ENCODE peak calls at places on chromosomes 2 and 18, in seven cellular contexts. One of them, this sample, is unnamed.

GRCh38 chr2:63589148-63589972 is 597 bp downstream of the MDH1 start:
- DNase-seq in neuronal stem cell: no peak
- DNase-seq in H1: no peak
- DNase-seq in trophoblast cell: no peak
- DNase-seq in H9: no peak
- DNase-seq in IMR-90: no peak
- DNase-seq in mesenchymal stem cell: peak
- DNase-seq in this sample: peak

GRCh38 chr2:149559341-149560068 is 28.1 kb downstream of the MMADHC start:
- DNase-seq in H9: peak
- DNase-seq in neuronal stem cell: no peak
- DNase-seq in H1: no peak
- DNase-seq in IMR-90: no peak
- DNase-seq in trophoblast cell: no peak
- DNase-seq in mesenchymal stem cell: no peak
- DNase-seq in this sample: peak

GRCh38 chr2:20600756-20601325 is 50.1 kb downstream of the HS1BP3 start:
- DNase-seq in IMR-90: no peak
- DNase-seq in H9: no peak
- DNase-seq in neuronal stem cell: no peak
- DNase-seq in H1: no peak
- DNase-seq in trophoblast cell: no peak
- DNase-seq in mesenchymal stem cell: no peak
- DNase-seq in this sample: no peak

GRCh38 chr18:50573679-50574078 is 13.8 kb downstream of the MAPK4 start:
- DNase-seq in neuronal stem cell: no peak
- DNase-seq in IMR-90: no peak
- DNase-seq in H1: no peak
- DNase-seq in trophoblast cell: no peak
- DNase-seq in H9: no peak
- DNase-seq in mesenchymal stem cell: no peak
- DNase-seq in this sample: no peak

GRCh38 chr18:43931439-43931838 is 654.1 kb upstream of the SYT4 start:
- DNase-seq in IMR-90: no peak
- DNase-seq in trophoblast cell: no peak
- DNase-seq in H9: no peak
- DNase-seq in neuronal stem cell: no peak
- DNase-seq in H1: no peak
- DNase-seq in mesenchymal stem cell: no peak
- DNase-seq in this sample: no peak

GRCh38 chr2:54942373-54942772 is 107.9 kb downstream of the RTN4 start:
- DNase-seq in H1: no peak
- DNase-seq in trophoblast cell: no peak
- DNase-seq in H9: no peak
- DNase-seq in IMR-90: no peak
- DNase-seq in neuronal stem cell: no peak
- DNase-seq in mesenchymal stem cell: no peak
- DNase-seq in this sample: no peak

GRCh38 chr2:101736861-101737291 is 39.4 kb downstream of the MAP4K4 start:
- DNase-seq in H1: no peak
- DNase-seq in H9: no peak
- DNase-seq in trophoblast cell: peak
- DNase-seq in neuronal stem cell: no peak
- DNase-seq in IMR-90: peak
- DNase-seq in mesenchymal stem cell: peak
- DNase-seq in this sample: no peak

GRCh38 chr2:230602562-230603230 is 109.9 kb upstream of the CAB39 start:
- DNase-seq in H1: no peak
- DNase-seq in H9: no peak
- DNase-seq in neuronal stem cell: no peak
- DNase-seq in trophoblast cell: no peak
- DNase-seq in mesenchymal stem cell: no peak
- DNase-seq in IMR-90: no peak
- DNase-seq in this sample: no peak

GRCh38 chr2:38260469-38260868 is 116.6 kb downstream of the ATL2 start:
- DNase-seq in IMR-90: no peak
- DNase-seq in trophoblast cell: no peak
- DNase-seq in mesenchymal stem cell: no peak
- DNase-seq in neuronal stem cell: no peak
- DNase-seq in H1: no peak
- DNase-seq in H9: no peak
- DNase-seq in this sample: no peak

GRCh38 chr2:98985905-98986666 is 50.1 kb upstream of the CRACDL start:
- DNase-seq in neuronal stem cell: no peak
- DNase-seq in trophoblast cell: no peak
- DNase-seq in mesenchymal stem cell: no peak
- DNase-seq in H1: no peak
- DNase-seq in IMR-90: no peak
- DNase-seq in H9: no peak
- DNase-seq in this sample: no peak

GRCh38 chr2:10166489-10167295 is 44.2 kb downstream of the RRM2 start:
- DNase-seq in H1: no peak
- DNase-seq in H9: no peak
- DNase-seq in trophoblast cell: no peak
- DNase-seq in IMR-90: no peak
- DNase-seq in mesenchymal stem cell: no peak
- DNase-seq in neuronal stem cell: no peak
- DNase-seq in this sample: no peak

GRCh38 chr2:2170861-2171260 is 160.2 kb downstream of the MYT1L start:
- DNase-seq in H9: no peak
- DNase-seq in trophoblast cell: no peak
- DNase-seq in H1: no peak
- DNase-seq in neuronal stem cell: no peak
- DNase-seq in IMR-90: no peak
- DNase-seq in mesenchymal stem cell: no peak
- DNase-seq in this sample: no peak

GRCh38 chr2:11411768-11412448 is 54.1 kb downstream of the E2F6 start:
- DNase-seq in H9: peak
- DNase-seq in trophoblast cell: peak
- DNase-seq in H1: peak
- DNase-seq in mesenchymal stem cell: peak
- DNase-seq in IMR-90: peak
- DNase-seq in neuronal stem cell: peak
- DNase-seq in this sample: peak

GRCh38 chr2:109189751-109190150 is 60.7 kb downstream of the SH3RF3 start:
- DNase-seq in neuronal stem cell: no peak
- DNase-seq in H9: no peak
- DNase-seq in trophoblast cell: no peak
- DNase-seq in mesenchymal stem cell: peak
- DNase-seq in IMR-90: no peak
- DNase-seq in H1: no peak
- DNase-seq in this sample: no peak

GRCh38 chr18:11246466-11246865 is 97.1 kb upstream of the PIEZO2 start:
- DNase-seq in trophoblast cell: no peak
- DNase-seq in H1: no peak
- DNase-seq in IMR-90: peak
- DNase-seq in neuronal stem cell: no peak
- DNase-seq in mesenchymal stem cell: peak
- DNase-seq in H9: no peak
- DNase-seq in this sample: no peak

GRCh38 chr2:38765149-38765548 is 12.9 kb upstream of the GEMIN6 start:
- DNase-seq in H9: no peak
- DNase-seq in H1: no peak
- DNase-seq in neuronal stem cell: no peak
- DNase-seq in IMR-90: peak
- DNase-seq in trophoblast cell: peak
- DNase-seq in mesenchymal stem cell: no peak
- DNase-seq in this sample: no peak

GRCh38 chr2:119544075-119545031 is at the start of gene CFAP221:
- DNase-seq in mesenchymal stem cell: peak
- DNase-seq in IMR-90: peak
- DNase-seq in H9: peak
- DNase-seq in H1: peak
- DNase-seq in trophoblast cell: peak
- DNase-seq in neuronal stem cell: peak
- DNase-seq in this sample: peak

GRCh38 chr2:70979626-70980025 is 1.2 kb downstream of the ANKRD53 start:
- DNase-seq in IMR-90: no peak
- DNase-seq in trophoblast cell: no peak
- DNase-seq in neuronal stem cell: no peak
- DNase-seq in H9: peak
- DNase-seq in mesenchymal stem cell: no peak
- DNase-seq in H1: no peak
- DNase-seq in this sample: no peak

GRCh38 chr2:228983700-228984099 is 287.4 kb downstream of the PID1 start:
- DNase-seq in H1: no peak
- DNase-seq in trophoblast cell: no peak
- DNase-seq in neuronal stem cell: no peak
- DNase-seq in mesenchymal stem cell: no peak
- DNase-seq in IMR-90: no peak
- DNase-seq in H9: no peak
- DNase-seq in this sample: peak

GRCh38 chr2:190842606-190843104 is 38.0 kb upstream of the GLS start:
- DNase-seq in IMR-90: no peak
- DNase-seq in H1: no peak
- DNase-seq in trophoblast cell: no peak
- DNase-seq in mesenchymal stem cell: no peak
- DNase-seq in neuronal stem cell: no peak
- DNase-seq in H9: no peak
- DNase-seq in this sample: no peak

GRCh38 chr2:52976132-52976949 is 791.3 kb upstream of the CHAC2 start:
- DNase-seq in mesenchymal stem cell: peak
- DNase-seq in H1: peak
- DNase-seq in IMR-90: peak
- DNase-seq in neuronal stem cell: peak
- DNase-seq in trophoblast cell: peak
- DNase-seq in H9: peak
- DNase-seq in this sample: peak

GRCh38 chr2:204678031-204678430 is 132.8 kb downstream of the PARD3B start:
- DNase-seq in H1: no peak
- DNase-seq in neuronal stem cell: no peak
- DNase-seq in mesenchymal stem cell: no peak
- DNase-seq in IMR-90: no peak
- DNase-seq in H9: no peak
- DNase-seq in trophoblast cell: no peak
- DNase-seq in this sample: no peak

DNA sequence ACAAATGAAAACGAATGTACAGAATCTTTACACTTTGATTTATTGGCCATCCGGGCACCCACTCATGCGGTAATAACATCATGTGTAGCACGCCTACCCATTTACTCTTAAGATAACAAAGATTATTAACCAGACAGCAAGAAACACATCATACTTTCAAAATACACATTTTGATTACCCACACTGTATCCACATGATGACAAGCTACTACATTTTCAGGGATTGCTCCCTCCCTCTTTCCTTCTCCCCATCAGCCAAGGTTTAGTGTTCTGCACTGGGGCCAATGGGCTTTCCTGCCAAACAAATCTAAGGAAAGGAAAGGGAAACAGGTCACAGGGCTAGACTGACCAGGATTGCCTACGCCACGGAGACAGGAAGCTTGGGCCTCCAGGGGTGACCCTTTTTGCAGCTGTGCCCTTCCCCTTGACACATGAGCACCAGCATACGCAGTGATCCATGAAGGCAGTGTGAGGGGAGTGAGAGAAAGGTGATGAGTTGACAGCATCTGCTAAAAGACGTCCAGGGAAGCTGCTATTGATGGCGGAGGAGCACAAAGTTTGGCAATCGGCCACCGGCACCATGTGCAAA is 76.5 kb downstream of the ZNF521 start:
- DNase-seq in neuronal stem cell: no peak
- DNase-seq in H1: no peak
- DNase-seq in IMR-90: no peak
- DNase-seq in trophoblast cell: no peak
- DNase-seq in H9: no peak
- DNase-seq in mesenchymal stem cell: no peak
- DNase-seq in this sample: no peak
- H2AK5ac ChIP-seq in neuronal stem cell: no peak
- H2AK5ac ChIP-seq in H1: no peak
- H2AK5ac ChIP-seq in IMR-90: peak
- H2AK5ac ChIP-seq in trophoblast cell: no peak
- H2AK5ac ChIP-seq in H9: no peak
- H2AK5ac ChIP-seq in mesenchymal stem cell: no peak
- H2AK5ac ChIP-seq in this sample: no peak

GRCh38 chr2:153668923-153669322 is 190.4 kb upstream of the RPRM start:
- DNase-seq in trophoblast cell: no peak
- DNase-seq in IMR-90: no peak
- DNase-seq in mesenchymal stem cell: no peak
- DNase-seq in H9: no peak
- DNase-seq in neuronal stem cell: no peak
- DNase-seq in H1: no peak
- DNase-seq in this sample: no peak
- H4K8ac ChIP-seq in trophoblast cell: no peak
- H4K8ac ChIP-seq in IMR-90: no peak
- H4K8ac ChIP-seq in mesenchymal stem cell: no peak
- H4K8ac ChIP-seq in H9: no peak
- H4K8ac ChIP-seq in neuronal stem cell: peak
- H4K8ac ChIP-seq in H1: no peak
- H4K8ac ChIP-seq in this sample: no peak

DNA sequence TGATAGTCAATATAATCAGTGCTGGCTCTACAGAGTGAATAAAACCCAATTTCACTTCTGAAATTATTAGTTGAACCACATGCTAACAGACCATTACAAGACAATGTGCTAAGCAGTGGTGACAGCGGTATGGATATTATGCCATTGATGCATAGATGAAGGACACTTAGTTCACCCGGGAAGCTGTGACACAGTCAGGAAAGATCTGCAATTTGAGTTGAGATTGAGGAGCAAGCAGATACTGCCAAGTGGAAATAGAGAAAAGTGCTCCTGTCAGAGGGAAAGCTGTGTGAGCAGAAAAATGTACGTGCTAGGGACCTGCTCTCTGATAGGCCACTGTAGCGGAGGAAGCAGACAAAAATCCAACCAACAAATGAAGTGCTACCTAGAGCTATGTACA is 529.5 kb upstream of the CDH2 start:
- DNase-seq in H1: no peak
- DNase-seq in IMR-90: no peak
- DNase-seq in mesenchymal stem cell: no peak
- DNase-seq in trophoblast cell: no peak
- DNase-seq in neuronal stem cell: no peak
- DNase-seq in H9: no peak
- DNase-seq in this sample: no peak
- H2AK5ac ChIP-seq in H1: no peak
- H2AK5ac ChIP-seq in IMR-90: no peak
- H2AK5ac ChIP-seq in mesenchymal stem cell: no peak
- H2AK5ac ChIP-seq in trophoblast cell: no peak
- H2AK5ac ChIP-seq in neuronal stem cell: no peak
- H2AK5ac ChIP-seq in H9: no peak
- H2AK5ac ChIP-seq in this sample: no peak

DNA sequence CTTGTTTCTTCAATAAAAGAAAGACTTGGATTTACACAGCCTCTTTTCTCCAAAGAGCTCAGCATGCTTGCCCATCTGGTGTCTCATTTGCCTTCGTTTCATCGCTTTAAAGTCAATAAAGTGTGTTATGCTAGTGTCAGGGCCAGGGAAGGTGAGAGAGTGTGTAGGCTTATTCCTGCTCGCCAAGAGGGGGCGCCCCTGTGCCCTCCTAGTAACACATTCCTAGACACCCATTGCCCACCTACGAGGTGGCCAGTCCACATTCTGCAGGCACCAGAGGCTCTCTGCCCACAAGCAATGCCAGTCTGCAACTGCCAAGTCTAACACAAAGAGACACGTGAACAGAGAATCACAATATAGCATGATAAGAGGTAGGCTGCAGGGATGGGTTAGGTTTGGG is 39.4 kb upstream of the DAPL1 start:
- DNase-seq in IMR-90: no peak
- DNase-seq in trophoblast cell: no peak
- DNase-seq in neuronal stem cell: no peak
- DNase-seq in mesenchymal stem cell: no peak
- DNase-seq in H1: peak
- DNase-seq in H9: peak
- DNase-seq in this sample: peak
- H4K8ac ChIP-seq in IMR-90: no peak
- H4K8ac ChIP-seq in trophoblast cell: no peak
- H4K8ac ChIP-seq in neuronal stem cell: no peak
- H4K8ac ChIP-seq in mesenchymal stem cell: no peak
- H4K8ac ChIP-seq in H1: no peak
- H4K8ac ChIP-seq in H9: no peak
- H4K8ac ChIP-seq in this sample: no peak

GRCh38 chr18:8765692-8766463 is 60.5 kb downstream of the MTCL1 start:
- DNase-seq in trophoblast cell: no peak
- DNase-seq in mesenchymal stem cell: peak
- DNase-seq in IMR-90: no peak
- DNase-seq in H1: no peak
- DNase-seq in neuronal stem cell: no peak
- DNase-seq in H9: no peak
- DNase-seq in this sample: no peak
- H2AK5ac ChIP-seq in trophoblast cell: no peak
- H2AK5ac ChIP-seq in mesenchymal stem cell: no peak
- H2AK5ac ChIP-seq in IMR-90: no peak
- H2AK5ac ChIP-seq in H1: no peak
- H2AK5ac ChIP-seq in neuronal stem cell: no peak
- H2AK5ac ChIP-seq in H9: no peak
- H2AK5ac ChIP-seq in this sample: no peak

This sample was measured in mesendoderm.